ENCODE peak calls at places on chromosome 5, in six cellular contexts. X is SJSA1, M is tibial nerve, V is NT2/D1, Q is spleen, S is uterus. U is an unnamed sample.

GRCh38 chr5:159217236-159217635 is 7.9 kb upstream of the RNF145 start:
- DNase-seq in S (no peak), X (no peak), V (no peak), M (no peak), Q (no peak), U (no peak)

GRCh38 chr5:63794296-63794695 is 167.9 kb downstream of the HTR1A start:
- DNase-seq in X (no peak), M (no peak), S (no peak), Q (no peak), V (no peak), U (no peak)

GRCh38 chr5:141245250-141245717 is at the start of gene PCDHB15:
- DNase-seq in X (no peak), V (no peak), Q (no peak), M (no peak), S (peak; percentile 36), U (no peak)

GRCh38 chr5:178329331-178329730 is 96.7 kb upstream of the PHYKPL start:
- DNase-seq in M (no peak), X (no peak), Q (peak; percentile 64), V (no peak), S (no peak), U (no peak)

GRCh38 chr5:32319392-32319791 is 6.7 kb upstream of the MTMR12 start:
- DNase-seq in X (no peak), M (no peak), Q (no peak), S (no peak), V (no peak), U (no peak)

GRCh38 chr5:172428224-172429166 is 25.8 kb downstream of the SH3PXD2B start:
- DNase-seq in V (no peak), X (no peak), S (no peak), Q (no peak), M (no peak), U (no peak)

GRCh38 chr5:38648703-38649291 is 92.4 kb upstream of the LIFR start:
- DNase-seq in V (no peak), Q (no peak), X (no peak), S (no peak), M (no peak), U (no peak)

GRCh38 chr5:167587768-167588167 is 703.7 kb upstream of the WWC1 start:
- DNase-seq in M (no peak), V (peak; percentile 42), Q (no peak), X (peak; percentile 56), S (no peak), U (no peak)

GRCh38 chr5:132943362-132944022 is 19.9 kb downstream of the AFF4 start:
- DNase-seq in X (no peak), Q (no peak), V (no peak), S (no peak), M (no peak), U (no peak)

GRCh38 chr5:10601246-10602030 is 37.6 kb downstream of the ANKRD33B start:
- DNase-seq in M (peak; percentile 91), X (peak; percentile 99), Q (no peak), V (no peak), S (peak; percentile 87), U (peak; percentile 65)

GRCh38 chr5:153969563-153969895 is 69.2 kb downstream of the FAM114A2 start:
- DNase-seq in X (no peak), S (no peak), Q (no peak), V (no peak), M (no peak), U (no peak)

GRCh38 chr5:155729684-155730059 is 597.3 kb upstream of the SGCD start:
- DNase-seq in Q (peak; percentile 63), M (no peak), V (no peak), S (no peak), X (no peak), U (no peak)

GRCh38 chr5:112514062-112514561 is 95.0 kb upstream of the EPB41L4A start:
- DNase-seq in X (no peak), M (no peak), V (no peak), Q (no peak), S (no peak), U (no peak)

GRCh38 chr5:136012041-136012804 is 16.6 kb upstream of the TGFBI start:
- DNase-seq in V (no peak), M (no peak), X (no peak), Q (no peak), S (no peak), U (no peak)

GRCh38 chr5:7519564-7519963 is 123.6 kb downstream of the ADCY2 start:
- DNase-seq in X (no peak), V (no peak), Q (no peak), M (no peak), S (no peak), U (no peak)

GRCh38 chr5:113123563-113123962 is 147.0 kb downstream of the DCP2 start:
- DNase-seq in M (no peak), V (no peak), X (no peak), Q (no peak), S (no peak), U (no peak)

GRCh38 chr5:174320051-174320450 is 274.5 kb downstream of the NSG2 start:
- DNase-seq in V (no peak), Q (peak; percentile 41), S (no peak), M (no peak), X (no peak), U (no peak)
- H3K27me3 ChIP-seq in V (peaks cover 12% of the 10 kb centered on the region), Q (no peaks in the 10 kb centered on the region), S (no peaks in the 10 kb centered on the region), M (no peaks in the 10 kb centered on the region), X (peaks cover 7% of the 10 kb centered on the region), U (peaks cover 4% of the 10 kb centered on the region)

GRCh38 chr5:175658299-175659145 is 651 bp downstream of the HRH2 start:
- DNase-seq in M (no peak), V (no peak), Q (peak; percentile 87), S (no peak), X (no peak), U (no peak)

GRCh38 chr5:175655411-175655810 is 2.5 kb upstream of the HRH2 start:
- DNase-seq in Q (no peak), V (no peak), X (no peak), M (no peak), S (no peak), U (no peak)

GRCh38 chr5:175657593-175658271 is at the start of gene HRH2:
- DNase-seq in V (no peak), M (no peak), Q (peak; percentile 89), X (no peak), S (no peak), U (no peak)

GRCh38 chr5:175654807-175655206 is 3.1 kb upstream of the HRH2 start:
- DNase-seq in M (no peak), Q (no peak), S (no peak), X (no peak), V (no peak), U (no peak)

DNA sequence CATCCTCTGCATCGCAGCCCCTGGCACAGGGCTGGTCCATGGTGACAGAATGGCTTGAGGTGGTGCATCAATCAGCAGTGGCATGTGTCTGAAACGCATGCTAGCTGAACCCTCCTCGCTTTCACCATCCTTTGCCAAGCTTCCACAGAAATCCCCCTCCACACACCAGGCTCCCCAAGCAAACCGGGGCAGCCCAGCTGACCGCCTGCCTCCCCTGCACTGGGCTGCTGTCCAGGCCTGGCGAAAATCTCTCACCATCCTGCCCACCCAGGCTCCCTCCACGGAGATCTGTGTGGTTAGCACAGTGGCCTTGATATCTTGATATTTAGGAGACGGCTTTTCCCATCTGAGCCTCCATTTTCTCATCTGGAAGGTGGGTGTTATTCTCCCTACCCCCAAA is 905 bp upstream of the HRH2 start:
- DNase-seq in S (no peak), Q (no peak), X (no peak), V (no peak), M (no peak), U (no peak)
- H3K27me3 ChIP-seq in S (no peaks in the 10 kb centered on the region), Q (peaks cover 5% of the 10 kb centered on the region), X (peaks cover 28% of the 10 kb centered on the region), V (peaks cover 36% of the 10 kb centered on the region), M (no peaks in the 10 kb centered on the region), U (no peaks in the 10 kb centered on the region)

DNA sequence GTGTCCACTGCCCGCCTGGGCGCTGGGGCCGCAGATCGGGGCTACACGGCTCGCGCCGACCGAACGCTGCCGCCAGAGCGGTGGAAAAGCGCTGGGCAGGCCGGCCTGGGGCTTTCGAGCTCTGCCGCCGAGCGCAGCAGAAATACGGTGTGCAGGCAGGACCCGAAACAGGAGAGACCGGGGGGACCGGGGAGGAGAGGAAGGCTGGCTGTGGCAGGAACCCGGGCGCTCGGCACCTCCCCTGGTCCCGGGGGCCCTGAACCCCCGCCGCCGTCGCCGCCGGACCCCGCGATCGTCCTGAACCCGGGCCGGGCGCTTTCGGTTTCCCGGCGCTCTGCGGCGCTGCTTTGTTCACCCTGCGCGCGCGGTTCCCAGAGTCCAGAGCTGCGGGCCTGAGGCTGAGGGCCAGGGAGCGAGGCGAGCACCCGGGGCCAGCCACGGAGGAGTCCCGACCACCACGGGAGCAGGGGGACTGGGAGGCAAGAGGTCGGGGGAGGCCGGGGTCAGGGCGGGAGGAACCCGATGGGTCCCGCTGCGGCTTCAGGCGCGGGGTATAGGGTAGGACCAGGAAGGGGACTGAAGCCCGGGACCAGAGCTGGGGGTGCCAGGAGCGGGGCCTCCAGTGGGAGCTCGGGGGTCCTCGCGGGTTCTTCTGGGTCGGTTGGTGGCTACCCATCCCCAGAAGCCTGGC is 12.0 kb downstream of the IRX2 start:
- DNase-seq in S (no peak), X (no peak), V (no peak), M (no peak), Q (peak; percentile 59), U (no peak)
- H3K27me3 ChIP-seq in S (peaks cover 63% of the 10 kb centered on the region), X (peaks cover 5% of the 10 kb centered on the region), V (peaks cover 4% of the 10 kb centered on the region), M (no peaks in the 10 kb centered on the region), Q (peaks cover 46% of the 10 kb centered on the region), U (peaks cover 2% of the 10 kb centered on the region)

GRCh38 chr5:14579246-14579645 is 2.3 kb upstream of the OTULINL start:
- DNase-seq in V (no peak), X (no peak), S (no peak), M (no peak), Q (no peak), U (no peak)
- H3K27me3 ChIP-seq in V (peaks cover 36% of the 10 kb centered on the region), X (peaks cover 40% of the 10 kb centered on the region), S (no peaks in the 10 kb centered on the region), M (no peaks in the 10 kb centered on the region), Q (no peaks in the 10 kb centered on the region), U (peaks cover 39% of the 10 kb centered on the region)

GRCh38 chr5:157143127-157143959 is 678 bp upstream of the MED7 start:
- DNase-seq in X (peak; percentile 70), M (peak; percentile 38), S (peak; percentile 27), Q (peak; percentile 85), V (no peak), U (no peak)

GRCh38 chr5:157150995-157151394 is 8.3 kb upstream of the MED7 start:
- DNase-seq in Q (no peak), S (no peak), V (no peak), X (no peak), M (no peak), U (no peak)

GRCh38 chr5:157148734-157149615 is 6.3 kb upstream of the MED7 start:
- DNase-seq in Q (no peak), M (peak; percentile 42), V (peak; percentile 51), X (peak; percentile 67), S (peak; percentile 39), U (no peak)
- H3K27me3 ChIP-seq in Q (no peaks in the 10 kb centered on the region), M (no peaks in the 10 kb centered on the region), V (no peaks in the 10 kb centered on the region), X (no peaks in the 10 kb centered on the region), S (no peaks in the 10 kb centered on the region), U (no peaks in the 10 kb centered on the region)